ENCODE peak calls at places on chromosome 3, in six cellular contexts. N is prostate gland, X is non-pigmented ciliary epithelial cell, D is spleen, C is left ventricle myocardium inferior, H is NCI-H460. V is an unnamed sample.

GRCh38 chr3:168162172-168162571 is 66.4 kb upstream of the GOLIM4 start:
- DNase-seq in N (peak; percentile 35), X (no peak), D (no peak), C (no peak), H (no peak), V (no peak)

GRCh38 chr3:40971191-40972168 is 227.8 kb upstream of the CTNNB1 start:
- DNase-seq in N (peak; percentile 30), X (peak; percentile 95), D (peak; percentile 79), C (peak; percentile 49), H (peak; percentile 21), V (peak; percentile 90)

GRCh38 chr3:27607370-27607769 is 114.8 kb downstream of the EOMES start:
- DNase-seq in N (no peak), X (no peak), D (no peak), C (no peak), H (no peak), V (no peak)

GRCh38 chr3:13652728-13653127 is 103.8 kb downstream of the FBLN2 start:
- DNase-seq in N (no peak), X (no peak), D (no peak), C (no peak), H (no peak), V (no peak)

GRCh38 chr3:53837331-53837730 is 8.9 kb downstream of the CHDH start:
- DNase-seq in N (no peak), X (no peak), D (no peak), C (no peak), H (no peak), V (peak; percentile 68)

GRCh38 chr3:169085827-169086226 is 577.7 kb downstream of the MECOM start:
- DNase-seq in N (peak; percentile 58), X (peak; percentile 93), D (no peak), C (no peak), H (no peak), V (no peak)

GRCh38 chr3:189168711-189169110 is 3.1 kb upstream of the TPRG1 start:
- DNase-seq in N (no peak), X (no peak), D (no peak), C (no peak), H (no peak), V (no peak)

GRCh38 chr3:53161345-53161819 is 373 bp downstream of the PRKCD start:
- DNase-seq in N (no peak), X (no peak), D (peak; percentile 93), C (peak; percentile 52), H (no peak), V (peak; percentile 87)

GRCh38 chr3:152389316-152389934 is 120.7 kb downstream of the MBNL1 start:
- DNase-seq in N (no peak), X (no peak), D (no peak), C (no peak), H (no peak), V (no peak)

GRCh38 chr3:67192466-67192865 is 194.4 kb downstream of the KBTBD8 start:
- DNase-seq in N (no peak), X (no peak), D (no peak), C (no peak), H (no peak), V (no peak)

GRCh38 chr3:59027607-59028006 is 22.2 kb downstream of the CFAP20DC start:
- DNase-seq in N (no peak), X (no peak), D (no peak), C (no peak), H (no peak), V (no peak)

GRCh38 chr3:31534036-31534435 is 1.3 kb downstream of the STT3B start:
- DNase-seq in N (no peak), X (no peak), D (no peak), C (no peak), H (no peak), V (no peak)

GRCh38 chr3:69718832-69719231 is 20.4 kb upstream of the MITF start:
- DNase-seq in N (no peak), X (no peak), D (no peak), C (no peak), H (no peak), V (no peak)

GRCh38 chr3:154168998-154169880 is 48.0 kb downstream of the ARHGEF26 start:
- DNase-seq in N (no peak), X (no peak), D (no peak), C (no peak), H (no peak), V (no peak)

GRCh38 chr3:149879872-149880271 is 66.9 kb downstream of the RNF13 start:
- DNase-seq in N (no peak), X (peak; percentile 20), D (no peak), C (peak; percentile 46), H (peak; percentile 43), V (peak; percentile 90)

GRCh38 chr3:48047841-48048456 is 31.7 kb upstream of the MAP4 start:
- DNase-seq in N (no peak), X (no peak), D (no peak), C (no peak), H (no peak), V (no peak)

GRCh38 chr3:46670891-46671427 is 22.5 kb downstream of the ALS2CL start:
- DNase-seq in N (no peak), X (no peak), D (peak; percentile 54), C (peak; percentile 6), H (no peak), V (peak; percentile 68)

GRCh38 chr3:61521229-61521628 is 40.1 kb upstream of the PTPRG start:
- DNase-seq in N (no peak), X (no peak), D (no peak), C (no peak), H (no peak), V (no peak)

GRCh38 chr3:46628980-46629379 is 16.7 kb downstream of the FAM240A start:
- DNase-seq in N (no peak), X (no peak), D (no peak), C (no peak), H (no peak), V (no peak)

GRCh38 chr3:107271787-107272387 is 105.4 kb upstream of the CCDC54 start:
- DNase-seq in N (no peak), X (no peak), D (no peak), C (no peak), H (peak; percentile 26), V (no peak)

GRCh38 chr3:64766463-64766862 is 78.7 kb upstream of the ADAMTS9 start:
- DNase-seq in N (no peak), X (no peak), D (no peak), C (no peak), H (no peak), V (no peak)

GRCh38 chr3:194505791-194506415 is 19.1 kb upstream of the ATP13A3 start:
- DNase-seq in N (no peak), X (no peak), D (no peak), C (no peak), H (no peak), V (no peak)

GRCh38 chr3:9934235-9934621 is 594 bp downstream of the CRELD1 start:
- DNase-seq in N (no peak), X (no peak), D (peak; percentile 82), C (peak; percentile 18), H (no peak), V (no peak)

V was measured in posterior vena cava.